ENCODE peak calls at places on chromosomes 5 and 9, in six cellular contexts. T, I, N, P, V and A are unnamed samples.

GRCh38 chr5:120544043-120544442 is 79.9 kb downstream of the PRR16 start:
- DNase-seq in T (no peak), I (no peak), N (no peak), P (no peak), V (no peak), A (no peak)

GRCh38 chr5:27437594-27438200 is 399.3 kb upstream of the CDH9 start:
- DNase-seq in T (no peak), I (no peak), N (no peak), P (no peak), V (no peak), A (no peak)

GRCh38 chr5:89275206-89275605 is 392.2 kb upstream of the MEF2C start:
- DNase-seq in T (no peak), I (no peak), N (no peak), P (no peak), V (no peak), A (no peak)

GRCh38 chr9:36748322-36748899 is 175.7 kb downstream of the MELK start:
- DNase-seq in T (peak; percentile 47), I (no peak), N (no peak), P (peak; percentile 41), V (peak; percentile 84), A (no peak)

GRCh38 chr5:98779264-98779877 is 5.9 kb downstream of the RGMB start:
- DNase-seq in T (no peak), I (no peak), N (no peak), P (no peak), V (no peak), A (peak; percentile 59)

GRCh38 chr5:132831095-132831860 is 831 bp upstream of the SHROOM1 start:
- DNase-seq in T (no peak), I (no peak), N (no peak), P (no peak), V (no peak), A (peak; percentile 71)

GRCh38 chr9:117555964-117556629 is 141.2 kb upstream of the ASTN2 start:
- DNase-seq in T (no peak), I (no peak), N (no peak), P (peak; percentile 17), V (peak; percentile 70), A (peak; percentile 75)

GRCh38 chr9:91967259-91967658 is 17.2 kb upstream of the ROR2 start:
- DNase-seq in T (no peak), I (no peak), N (no peak), P (no peak), V (no peak), A (no peak)

GRCh38 chr5:113068559-113068958 is 92.0 kb downstream of the DCP2 start:
- DNase-seq in T (peak; percentile 52), I (no peak), N (no peak), P (no peak), V (no peak), A (no peak)

GRCh38 chr9:132472199-132472598 is 62.2 kb downstream of the CFAP77 start:
- DNase-seq in T (no peak), I (no peak), N (no peak), P (no peak), V (no peak), A (no peak)

GRCh38 chr5:112293587-112293986 is 125.5 kb downstream of the EPB41L4A start:
- DNase-seq in T (no peak), I (no peak), N (no peak), P (no peak), V (no peak), A (no peak)

GRCh38 chr9:80305136-80305535 is 733.4 kb downstream of the TLE4 start:
- DNase-seq in T (no peak), I (no peak), N (no peak), P (no peak), V (no peak), A (no peak)

GRCh38 chr9:761155-761792 is 80.2 kb upstream of the DMRT1 start:
- DNase-seq in T (peak; percentile 56), I (peak; percentile 55), N (no peak), P (no peak), V (no peak), A (no peak)
- H3K27ac ChIP-seq in T (no peak overlapping the region), I (peak overlapping the region; percentile 36), N (no peak overlapping the region), P (no peak overlapping the region), V (no peak overlapping the region), A (no peak overlapping the region)

DNA sequence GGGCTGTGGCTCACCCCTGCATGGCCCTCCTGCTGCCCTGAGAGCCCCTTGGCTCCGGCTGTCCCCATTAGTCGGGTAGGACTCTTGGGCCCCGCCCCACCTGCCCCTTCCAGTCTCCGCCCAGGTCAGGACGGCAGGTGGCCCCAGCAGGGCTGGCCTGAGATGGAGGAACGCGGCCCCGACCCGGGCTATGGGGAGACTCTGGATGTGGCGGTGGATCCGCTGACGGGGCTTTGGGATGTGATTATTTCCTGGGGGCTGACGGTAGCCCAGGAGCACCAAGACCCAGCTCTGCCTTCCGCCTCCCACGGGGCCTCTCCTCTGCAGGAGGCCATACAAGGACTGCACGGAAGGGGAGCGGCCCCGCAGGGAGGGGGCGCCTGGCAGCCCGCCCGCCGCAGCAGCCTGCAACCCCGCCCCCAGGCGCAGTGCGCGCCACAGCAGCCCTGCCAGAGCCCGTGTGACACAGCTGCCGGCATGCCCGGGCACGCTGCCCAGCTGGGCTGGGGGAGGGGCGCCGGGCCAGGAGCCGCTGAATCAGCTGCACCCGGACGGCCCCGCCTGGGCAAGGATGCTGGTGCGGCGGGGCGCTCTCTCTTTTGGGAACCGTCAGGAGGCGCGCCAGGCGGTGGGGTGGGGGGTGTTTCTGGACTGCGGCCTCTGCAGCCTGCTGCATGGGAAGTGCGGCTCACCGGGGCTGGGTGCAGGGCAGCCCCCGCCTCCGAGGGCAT is 9.2 kb downstream of the TMEM250 start:
- DNase-seq in T (peak; percentile 92), I (peak; percentile 97), N (peak; percentile 91), P (peak; percentile 83), V (peak; percentile 88), A (peak; percentile 93)
- TF ChIP-seq CTCF in T (peak; percentile 1), I (no peak), N (no peak), P (peak; percentile 15), V (no peak), A (peak; percentile 6)

DNA sequence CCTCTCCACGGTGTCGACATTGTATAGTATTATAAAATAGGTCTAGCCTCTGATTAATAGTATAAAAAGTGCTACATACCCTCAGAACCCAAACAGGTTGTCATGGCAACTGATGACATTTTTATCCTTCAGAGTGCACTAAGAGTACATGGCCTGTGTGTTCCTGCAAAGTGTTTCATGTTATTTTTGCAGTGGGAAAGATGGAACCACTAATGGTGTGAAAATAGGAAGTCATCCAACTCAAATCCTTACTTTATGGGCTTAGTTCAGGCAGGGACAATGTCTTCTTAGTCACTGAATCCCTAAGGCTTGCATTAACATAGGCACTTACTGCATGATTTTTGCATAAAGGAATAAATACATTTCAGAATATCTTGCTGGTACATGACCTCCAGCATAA is 243.6 kb downstream of the KCTD16 start:
- DNase-seq in T (no peak), I (no peak), N (no peak), P (no peak), V (no peak), A (no peak)
- H3K27ac ChIP-seq in T (no peak overlapping the region), I (no peak overlapping the region), N (no peak overlapping the region), P (no peak overlapping the region), V (no peak overlapping the region), A (no peak overlapping the region)

DNA sequence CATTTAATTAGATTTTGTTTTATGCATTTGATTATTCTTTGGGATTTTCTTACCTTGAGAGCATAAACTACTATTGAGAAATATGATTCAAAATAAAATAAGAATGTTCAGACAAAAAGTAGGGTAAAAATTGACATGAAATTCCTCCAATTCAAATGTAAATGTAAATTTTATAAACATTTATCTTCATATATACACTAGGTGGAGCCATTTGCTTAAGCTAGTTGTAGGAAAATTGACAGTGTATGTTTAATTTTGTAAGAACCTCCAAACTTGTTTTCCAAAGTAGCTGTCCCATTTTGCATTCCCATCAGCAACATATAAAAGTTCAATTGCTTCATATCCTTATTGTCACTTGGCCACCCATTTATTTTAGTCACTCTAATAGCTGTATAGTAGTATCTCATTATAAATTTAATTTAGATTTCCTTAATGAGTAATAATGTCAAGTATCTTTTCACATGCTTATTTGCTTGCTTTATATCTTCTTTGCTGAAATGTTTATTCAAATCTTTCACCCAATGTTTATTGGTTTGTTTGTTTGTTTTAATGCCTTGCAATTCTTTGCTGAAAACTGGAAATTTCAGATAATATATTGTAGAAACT is 37.6 kb upstream of the SLCO6A1 start:
- DNase-seq in T (peak; percentile 47), I (no peak), N (no peak), P (no peak), V (no peak), A (no peak)
- TF ChIP-seq CTCF in T (peak; percentile 39), I (peak; percentile 35), N (no peak), P (peak; percentile 52), V (peak; percentile 47), A (no peak)

DNA sequence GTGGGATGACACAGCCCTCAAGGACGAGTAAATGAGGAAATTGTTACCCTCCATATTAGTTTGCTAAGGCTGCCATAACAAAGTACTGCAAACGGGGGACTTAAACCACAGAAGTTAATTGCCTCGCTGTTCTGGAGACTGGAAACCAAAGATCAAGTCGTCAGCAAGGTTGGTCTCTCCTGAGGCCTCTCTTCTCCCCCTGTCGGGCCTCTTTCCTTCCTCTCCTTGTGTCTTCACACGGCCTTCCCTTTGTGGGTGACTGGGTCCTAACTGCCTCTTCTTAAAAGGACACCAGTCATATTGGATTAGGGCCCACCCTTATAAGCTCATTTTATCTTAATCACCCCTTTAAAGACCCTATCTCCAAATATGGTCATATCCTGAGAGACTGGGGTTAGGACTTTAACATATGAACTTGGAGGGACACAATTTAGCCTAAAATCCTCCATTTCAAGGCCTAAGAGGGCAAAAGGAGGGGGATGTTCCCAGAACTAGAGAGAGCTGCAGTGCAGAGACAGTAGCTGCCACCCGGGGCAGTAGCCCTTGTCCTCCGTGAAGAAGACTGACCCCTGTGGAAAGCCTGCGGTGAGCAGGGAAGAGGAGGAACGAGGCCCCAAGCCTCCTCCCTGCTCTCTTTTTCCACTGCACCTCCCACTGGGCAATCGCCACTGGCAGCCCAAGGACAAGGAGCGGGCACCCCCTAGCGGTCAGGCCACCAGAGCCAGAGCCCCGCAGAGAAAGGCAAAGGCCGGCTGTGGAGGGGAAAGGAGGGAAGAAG is 35.0 kb downstream of the CFAP90 start:
- DNase-seq in T (peak; percentile 55), I (peak; percentile 88), N (peak; percentile 61), P (peak; percentile 75), V (peak; percentile 92), A (peak; percentile 76)
- H3K27ac ChIP-seq in T (no peak overlapping the region), I (no peak overlapping the region), N (peak overlapping the region; percentile 80), P (no peak overlapping the region), V (no peak overlapping the region), A (no peak overlapping the region)

DNA sequence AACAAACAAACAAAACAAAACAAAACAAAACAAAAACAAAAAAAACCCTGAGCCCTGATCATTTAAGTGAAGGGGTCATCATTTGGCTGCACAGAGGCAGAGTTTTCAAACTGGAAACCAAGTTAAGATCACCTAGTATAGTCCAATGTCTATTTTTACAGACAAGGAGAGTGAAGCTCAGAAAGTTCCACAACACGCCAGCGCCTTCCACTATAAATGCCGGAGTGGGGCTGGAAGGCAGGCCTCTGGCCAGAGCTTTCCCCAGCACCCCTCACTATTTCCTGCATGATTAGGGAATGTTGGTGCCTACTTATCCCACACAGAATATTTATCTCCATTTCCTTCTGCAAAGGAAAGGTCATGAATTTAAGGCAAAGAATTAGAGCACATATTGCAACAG is 319.7 kb upstream of the WWC1 start:
- DNase-seq in T (no peak), I (no peak), N (no peak), P (no peak), V (no peak), A (no peak)
- TF ChIP-seq CTCF in T (no peak), I (no peak), N (no peak), P (no peak), V (no peak), A (no peak)